ENCODE peak calls at places on chromosomes 12 and 14, in six cellular contexts. One of them, this sample, is unnamed.

GRCh38 chr14:78700236-78700635 is 530.1 kb downstream of the NRXN3 start:
- DNase-seq in SJSA1: no peak
- DNase-seq in endodermal cell: no peak
- DNase-seq in PC-9: no peak
- DNase-seq in neuronal stem cell: no peak
- DNase-seq in ascending aorta: no peak
- DNase-seq in this sample: no peak

GRCh38 chr12:106417926-106418910 is 60.7 kb downstream of the POLR3B start:
- DNase-seq in SJSA1: peak
- DNase-seq in endodermal cell: peak
- DNase-seq in PC-9: peak
- DNase-seq in neuronal stem cell: no peak
- DNase-seq in ascending aorta: no peak
- DNase-seq in this sample: no peak

GRCh38 chr12:76946451-76946850 is 67.6 kb upstream of the CSRP2 start:
- DNase-seq in SJSA1: no peak
- DNase-seq in endodermal cell: no peak
- DNase-seq in PC-9: no peak
- DNase-seq in neuronal stem cell: no peak
- DNase-seq in ascending aorta: no peak
- DNase-seq in this sample: no peak

GRCh38 chr12:27817761-27818160 is 37.7 kb upstream of the MANSC4 start:
- DNase-seq in SJSA1: no peak
- DNase-seq in endodermal cell: peak
- DNase-seq in PC-9: no peak
- DNase-seq in neuronal stem cell: no peak
- DNase-seq in ascending aorta: no peak
- DNase-seq in this sample: no peak

GRCh38 chr14:76056128-76056527 is 70.6 kb downstream of the IFT43 start:
- DNase-seq in SJSA1: peak
- DNase-seq in endodermal cell: no peak
- DNase-seq in PC-9: no peak
- DNase-seq in neuronal stem cell: no peak
- DNase-seq in ascending aorta: no peak
- DNase-seq in this sample: no peak

GRCh38 chr12:120630139-120630895 is 10.1 kb upstream of the CABP1 start:
- DNase-seq in SJSA1: no peak
- DNase-seq in endodermal cell: no peak
- DNase-seq in PC-9: no peak
- DNase-seq in neuronal stem cell: no peak
- DNase-seq in ascending aorta: no peak
- DNase-seq in this sample: no peak

GRCh38 chr12:92290016-92290685 is 144.5 kb upstream of the BTG1 start:
- DNase-seq in SJSA1: peak
- DNase-seq in endodermal cell: peak
- DNase-seq in PC-9: peak
- DNase-seq in neuronal stem cell: no peak
- DNase-seq in ascending aorta: no peak
- DNase-seq in this sample: no peak

GRCh38 chr14:54669759-54670630 is 103.1 kb downstream of the SAMD4A start:
- DNase-seq in SJSA1: no peak
- DNase-seq in endodermal cell: no peak
- DNase-seq in PC-9: no peak
- DNase-seq in neuronal stem cell: no peak
- DNase-seq in ascending aorta: peak
- DNase-seq in this sample: no peak

GRCh38 chr12:62481843-62482540 is 15.4 kb downstream of the MON2 start:
- DNase-seq in SJSA1: no peak
- DNase-seq in endodermal cell: no peak
- DNase-seq in PC-9: no peak
- DNase-seq in neuronal stem cell: no peak
- DNase-seq in ascending aorta: no peak
- DNase-seq in this sample: no peak

GRCh38 chr14:75258803-75259509 is 19.7 kb upstream of the FOS start:
- DNase-seq in SJSA1: peak
- DNase-seq in endodermal cell: peak
- DNase-seq in PC-9: peak
- DNase-seq in neuronal stem cell: peak
- DNase-seq in ascending aorta: peak
- DNase-seq in this sample: peak

GRCh38 chr14:81169711-81170103 is 51.1 kb downstream of the GTF2A1 start:
- DNase-seq in SJSA1: peak
- DNase-seq in endodermal cell: no peak
- DNase-seq in PC-9: no peak
- DNase-seq in neuronal stem cell: no peak
- DNase-seq in ascending aorta: peak
- DNase-seq in this sample: no peak

GRCh38 chr14:81170829-81171195 is 49.9 kb downstream of the GTF2A1 start:
- DNase-seq in SJSA1: no peak
- DNase-seq in endodermal cell: no peak
- DNase-seq in PC-9: no peak
- DNase-seq in neuronal stem cell: no peak
- DNase-seq in ascending aorta: no peak
- DNase-seq in this sample: no peak

GRCh38 chr14:81172353-81172752 is 48.4 kb downstream of the GTF2A1 start:
- DNase-seq in SJSA1: no peak
- DNase-seq in endodermal cell: no peak
- DNase-seq in PC-9: no peak
- DNase-seq in neuronal stem cell: no peak
- DNase-seq in ascending aorta: no peak
- DNase-seq in this sample: no peak

GRCh38 chr14:81170104-81170828 is 50.5 kb downstream of the GTF2A1 start:
- DNase-seq in SJSA1: peak
- DNase-seq in endodermal cell: peak
- DNase-seq in PC-9: peak
- DNase-seq in neuronal stem cell: peak
- DNase-seq in ascending aorta: peak
- DNase-seq in this sample: peak

GRCh38 chr14:81169267-81169666 is 51.5 kb downstream of the GTF2A1 start:
- DNase-seq in SJSA1: no peak
- DNase-seq in endodermal cell: no peak
- DNase-seq in PC-9: no peak
- DNase-seq in neuronal stem cell: no peak
- DNase-seq in ascending aorta: no peak
- DNase-seq in this sample: no peak
- H3K27ac ChIP-seq in SJSA1: no peak
- H3K27ac ChIP-seq in endodermal cell: no peak
- H3K27ac ChIP-seq in PC-9: no peak
- H3K27ac ChIP-seq in neuronal stem cell: no peak
- H3K27ac ChIP-seq in ascending aorta: peak
- H3K27ac ChIP-seq in this sample: no peak

DNA sequence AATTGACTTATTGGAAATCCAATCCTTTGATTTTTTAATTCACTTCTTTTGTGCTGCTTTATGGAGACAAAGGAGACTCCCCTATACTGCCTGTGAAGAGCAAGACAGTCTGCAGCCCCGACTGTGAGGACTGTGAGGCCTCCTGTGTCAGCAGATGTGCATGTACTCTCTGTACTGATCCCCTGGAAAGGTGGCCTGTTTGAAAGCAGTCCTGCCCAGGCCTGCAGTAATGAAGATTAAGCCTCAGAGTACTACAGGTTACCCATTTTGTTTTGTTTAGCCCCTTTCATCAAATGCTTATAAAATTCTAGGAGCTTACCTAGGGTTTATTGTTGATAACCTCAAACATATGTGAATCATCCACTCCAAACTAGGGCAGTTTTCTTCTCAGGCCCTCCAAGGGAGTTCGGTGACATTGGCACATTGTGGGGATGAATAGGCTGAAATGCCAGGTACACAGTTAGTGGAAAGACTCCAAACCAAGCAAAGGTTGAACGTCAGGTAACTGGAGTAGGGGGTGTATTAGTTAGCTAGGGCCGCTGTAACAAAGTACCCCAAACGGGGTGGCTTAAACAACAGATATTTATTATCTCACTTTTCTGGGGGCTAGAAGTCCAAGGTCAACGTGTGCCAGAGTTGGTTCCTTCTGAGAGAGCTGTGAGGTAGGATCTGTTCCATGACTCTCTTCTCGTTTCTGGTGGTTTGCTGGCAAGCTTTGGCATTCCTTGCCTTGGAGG is 208.7 kb upstream of the BCL2L14 start:
- DNase-seq in SJSA1: no peak
- DNase-seq in endodermal cell: peak
- DNase-seq in PC-9: no peak
- DNase-seq in neuronal stem cell: no peak
- DNase-seq in ascending aorta: no peak
- DNase-seq in this sample: no peak
- H3K27ac ChIP-seq in SJSA1: no peak
- H3K27ac ChIP-seq in endodermal cell: peak
- H3K27ac ChIP-seq in PC-9: no peak
- H3K27ac ChIP-seq in neuronal stem cell: no peak
- H3K27ac ChIP-seq in ascending aorta: peak
- H3K27ac ChIP-seq in this sample: no peak

GRCh38 chr14:104030958-104031357 is 54.5 kb upstream of the ASPG start:
- DNase-seq in SJSA1: no peak
- DNase-seq in endodermal cell: no peak
- DNase-seq in PC-9: no peak
- DNase-seq in neuronal stem cell: no peak
- DNase-seq in ascending aorta: no peak
- DNase-seq in this sample: no peak
- H3K27ac ChIP-seq in SJSA1: no peak
- H3K27ac ChIP-seq in endodermal cell: no peak
- H3K27ac ChIP-seq in PC-9: no peak
- H3K27ac ChIP-seq in neuronal stem cell: no peak
- H3K27ac ChIP-seq in ascending aorta: no peak
- H3K27ac ChIP-seq in this sample: no peak

GRCh38 chr12:104347374-104348075 is 44.0 kb downstream of the EID3 start:
- DNase-seq in SJSA1: no peak
- DNase-seq in endodermal cell: peak
- DNase-seq in PC-9: peak
- DNase-seq in neuronal stem cell: no peak
- DNase-seq in ascending aorta: no peak
- DNase-seq in this sample: peak

GRCh38 chr12:104342635-104343249 is 39.2 kb downstream of the EID3 start:
- DNase-seq in SJSA1: no peak
- DNase-seq in endodermal cell: peak
- DNase-seq in PC-9: peak
- DNase-seq in neuronal stem cell: no peak
- DNase-seq in ascending aorta: no peak
- DNase-seq in this sample: no peak

GRCh38 chr12:104342147-104342546 is 38.6 kb downstream of the EID3 start:
- DNase-seq in SJSA1: no peak
- DNase-seq in endodermal cell: no peak
- DNase-seq in PC-9: no peak
- DNase-seq in neuronal stem cell: no peak
- DNase-seq in ascending aorta: no peak
- DNase-seq in this sample: no peak

GRCh38 chr12:104345234-104346066 is 41.9 kb downstream of the EID3 start:
- DNase-seq in SJSA1: no peak
- DNase-seq in endodermal cell: peak
- DNase-seq in PC-9: no peak
- DNase-seq in neuronal stem cell: no peak
- DNase-seq in ascending aorta: no peak
- DNase-seq in this sample: no peak

DNA sequence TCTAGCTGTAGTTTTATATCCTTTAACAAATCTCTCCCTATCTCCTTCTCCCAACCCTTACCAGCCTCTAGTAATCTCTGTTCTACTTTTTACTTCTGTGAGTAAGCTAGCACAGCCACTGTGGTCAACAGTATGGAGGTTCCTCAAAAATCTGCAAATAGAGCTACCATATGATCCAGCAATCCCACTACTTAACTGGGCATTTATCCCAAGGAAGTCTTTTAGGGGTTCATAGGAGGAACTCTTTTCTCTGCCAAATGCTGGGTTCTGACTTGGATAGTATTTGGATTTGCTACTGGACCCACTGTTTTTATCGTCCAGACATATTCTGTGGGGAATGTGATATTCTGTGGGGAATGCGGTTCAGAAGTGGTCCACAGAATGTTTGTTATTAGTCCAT is 41.1 kb downstream of the EID3 start:
- DNase-seq in SJSA1: no peak
- DNase-seq in endodermal cell: no peak
- DNase-seq in PC-9: no peak
- DNase-seq in neuronal stem cell: no peak
- DNase-seq in ascending aorta: no peak
- DNase-seq in this sample: no peak
- H3K27ac ChIP-seq in SJSA1: no peak
- H3K27ac ChIP-seq in endodermal cell: no peak
- H3K27ac ChIP-seq in PC-9: peak
- H3K27ac ChIP-seq in neuronal stem cell: no peak
- H3K27ac ChIP-seq in ascending aorta: peak
- H3K27ac ChIP-seq in this sample: no peak

This sample was measured in epithelial cell of prostate.